ENCODE peak calls at places on chromosomes 5 and 9, in nine cellular contexts. One of them, this sample, is unnamed. For H3K9me3, the result is how much of the 10 kb centered on the place peaks cover.

GRCh38 chr5:21711854-21712752 is 1141.0 kb downstream of the CDH12 start:
- DNase-seq in MM.1S: no peak
- DNase-seq in kidney: no peak
- DNase-seq in mesenchymal stem cell: no peak
- DNase-seq in small intestine: no peak
- DNase-seq in naive thymus-derived CD4-positive, alpha-beta T cell: no peak
- DNase-seq in spleen: no peak
- DNase-seq in OCI-LY7: no peak
- DNase-seq in fibroblast of lung: no peak
- DNase-seq in this sample: no peak

GRCh38 chr5:64853777-64854176 is 85.0 kb downstream of the CWC27 start:
- DNase-seq in MM.1S: peak
- DNase-seq in mesenchymal stem cell: no peak
- DNase-seq in OCI-LY7: no peak
- DNase-seq in kidney: no peak
- DNase-seq in spleen: no peak
- DNase-seq in fibroblast of lung: no peak
- DNase-seq in small intestine: no peak
- DNase-seq in naive thymus-derived CD4-positive, alpha-beta T cell: no peak
- DNase-seq in this sample: no peak

GRCh38 chr5:135072357-135073247 is 38.6 kb upstream of the PITX1 start:
- DNase-seq in kidney: no peak
- DNase-seq in MM.1S: peak
- DNase-seq in OCI-LY7: no peak
- DNase-seq in small intestine: no peak
- DNase-seq in spleen: peak
- DNase-seq in fibroblast of lung: no peak
- DNase-seq in mesenchymal stem cell: no peak
- DNase-seq in naive thymus-derived CD4-positive, alpha-beta T cell: no peak
- DNase-seq in this sample: no peak

GRCh38 chr9:95809686-95810085 is 65.8 kb upstream of the ERCC6L2 start:
- DNase-seq in OCI-LY7: no peak
- DNase-seq in fibroblast of lung: no peak
- DNase-seq in MM.1S: no peak
- DNase-seq in small intestine: no peak
- DNase-seq in kidney: no peak
- DNase-seq in spleen: no peak
- DNase-seq in mesenchymal stem cell: peak
- DNase-seq in naive thymus-derived CD4-positive, alpha-beta T cell: no peak
- DNase-seq in this sample: no peak

GRCh38 chr9:90801507-90802289 is at the start of gene SYK:
- DNase-seq in fibroblast of lung: no peak
- DNase-seq in MM.1S: peak
- DNase-seq in spleen: peak
- DNase-seq in naive thymus-derived CD4-positive, alpha-beta T cell: no peak
- DNase-seq in kidney: peak
- DNase-seq in mesenchymal stem cell: no peak
- DNase-seq in OCI-LY7: peak
- DNase-seq in small intestine: peak
- DNase-seq in this sample: no peak

GRCh38 chr9:73548201-73548600 is 396.5 kb downstream of the ANXA1 start:
- DNase-seq in kidney: no peak
- DNase-seq in spleen: no peak
- DNase-seq in MM.1S: no peak
- DNase-seq in naive thymus-derived CD4-positive, alpha-beta T cell: no peak
- DNase-seq in OCI-LY7: no peak
- DNase-seq in small intestine: no peak
- DNase-seq in mesenchymal stem cell: peak
- DNase-seq in fibroblast of lung: no peak
- DNase-seq in this sample: no peak

GRCh38 chr9:132486706-132487350 is 76.8 kb downstream of the CFAP77 start:
- DNase-seq in fibroblast of lung: no peak
- DNase-seq in MM.1S: no peak
- DNase-seq in kidney: peak
- DNase-seq in naive thymus-derived CD4-positive, alpha-beta T cell: no peak
- DNase-seq in spleen: no peak
- DNase-seq in small intestine: no peak
- DNase-seq in OCI-LY7: no peak
- DNase-seq in mesenchymal stem cell: no peak
- DNase-seq in this sample: no peak

GRCh38 chr5:139185589-139185988 is 12.6 kb downstream of the SIL1 start:
- DNase-seq in MM.1S: peak
- DNase-seq in naive thymus-derived CD4-positive, alpha-beta T cell: no peak
- DNase-seq in fibroblast of lung: peak
- DNase-seq in OCI-LY7: no peak
- DNase-seq in small intestine: no peak
- DNase-seq in spleen: no peak
- DNase-seq in kidney: no peak
- DNase-seq in mesenchymal stem cell: peak
- DNase-seq in this sample: no peak

GRCh38 chr9:74771262-74771585 is 116.5 kb downstream of the TRPM6 start:
- DNase-seq in naive thymus-derived CD4-positive, alpha-beta T cell: no peak
- DNase-seq in MM.1S: no peak
- DNase-seq in mesenchymal stem cell: no peak
- DNase-seq in fibroblast of lung: no peak
- DNase-seq in spleen: no peak
- DNase-seq in small intestine: no peak
- DNase-seq in kidney: no peak
- DNase-seq in OCI-LY7: no peak
- DNase-seq in this sample: no peak

GRCh38 chr5:138102454-138103320 is 18.9 kb downstream of the WNT8A start:
- DNase-seq in mesenchymal stem cell: no peak
- DNase-seq in spleen: no peak
- DNase-seq in naive thymus-derived CD4-positive, alpha-beta T cell: no peak
- DNase-seq in fibroblast of lung: no peak
- DNase-seq in kidney: no peak
- DNase-seq in MM.1S: no peak
- DNase-seq in OCI-LY7: peak
- DNase-seq in small intestine: no peak
- DNase-seq in this sample: no peak

GRCh38 chr5:132831095-132831860 is 831 bp upstream of the SHROOM1 start:
- DNase-seq in naive thymus-derived CD4-positive, alpha-beta T cell: no peak
- DNase-seq in small intestine: peak
- DNase-seq in kidney: peak
- DNase-seq in spleen: no peak
- DNase-seq in OCI-LY7: no peak
- DNase-seq in MM.1S: no peak
- DNase-seq in mesenchymal stem cell: no peak
- DNase-seq in fibroblast of lung: no peak
- DNase-seq in this sample: no peak

GRCh38 chr5:117680421-117680820 is 1105.8 kb upstream of the SEMA6A start:
- DNase-seq in spleen: no peak
- DNase-seq in MM.1S: no peak
- DNase-seq in kidney: no peak
- DNase-seq in naive thymus-derived CD4-positive, alpha-beta T cell: no peak
- DNase-seq in small intestine: no peak
- DNase-seq in fibroblast of lung: no peak
- DNase-seq in OCI-LY7: no peak
- DNase-seq in mesenchymal stem cell: no peak
- DNase-seq in this sample: no peak

GRCh38 chr9:138112090-138112748 is 234.6 kb downstream of the CACNA1B start:
- DNase-seq in naive thymus-derived CD4-positive, alpha-beta T cell: no peak
- DNase-seq in spleen: peak
- DNase-seq in small intestine: no peak
- DNase-seq in mesenchymal stem cell: no peak
- DNase-seq in kidney: peak
- DNase-seq in OCI-LY7: no peak
- DNase-seq in MM.1S: no peak
- DNase-seq in fibroblast of lung: no peak
- DNase-seq in this sample: no peak

GRCh38 chr9:138116521-138116920 is 238.9 kb downstream of the CACNA1B start:
- DNase-seq in small intestine: no peak
- DNase-seq in mesenchymal stem cell: no peak
- DNase-seq in MM.1S: no peak
- DNase-seq in kidney: peak
- DNase-seq in naive thymus-derived CD4-positive, alpha-beta T cell: no peak
- DNase-seq in fibroblast of lung: no peak
- DNase-seq in spleen: no peak
- DNase-seq in OCI-LY7: no peak
- DNase-seq in this sample: no peak

GRCh38 chr9:138112791-138113600 is 235.4 kb downstream of the CACNA1B start:
- DNase-seq in spleen: no peak
- DNase-seq in mesenchymal stem cell: no peak
- DNase-seq in kidney: peak
- DNase-seq in small intestine: no peak
- DNase-seq in MM.1S: no peak
- DNase-seq in naive thymus-derived CD4-positive, alpha-beta T cell: no peak
- DNase-seq in OCI-LY7: no peak
- DNase-seq in fibroblast of lung: no peak
- DNase-seq in this sample: no peak

GRCh38 chr9:138115506-138115905 is 237.9 kb downstream of the CACNA1B start:
- DNase-seq in naive thymus-derived CD4-positive, alpha-beta T cell: no peak
- DNase-seq in small intestine: no peak
- DNase-seq in MM.1S: no peak
- DNase-seq in spleen: peak
- DNase-seq in OCI-LY7: no peak
- DNase-seq in kidney: peak
- DNase-seq in fibroblast of lung: no peak
- DNase-seq in mesenchymal stem cell: no peak
- DNase-seq in this sample: no peak

GRCh38 chr9:138114501-138115245 is 237.1 kb downstream of the CACNA1B start:
- DNase-seq in kidney: peak
- DNase-seq in mesenchymal stem cell: no peak
- DNase-seq in fibroblast of lung: no peak
- DNase-seq in small intestine: no peak
- DNase-seq in spleen: no peak
- DNase-seq in OCI-LY7: no peak
- DNase-seq in naive thymus-derived CD4-positive, alpha-beta T cell: no peak
- DNase-seq in MM.1S: no peak
- DNase-seq in this sample: no peak
- H3K9me3 ChIP-seq in kidney: under half
- H3K9me3 ChIP-seq in mesenchymal stem cell: under half
- H3K9me3 ChIP-seq in fibroblast of lung: under half
- H3K9me3 ChIP-seq in small intestine: under half
- H3K9me3 ChIP-seq in spleen: under half
- H3K9me3 ChIP-seq in OCI-LY7: under half
- H3K9me3 ChIP-seq in naive thymus-derived CD4-positive, alpha-beta T cell: under half
- H3K9me3 ChIP-seq in MM.1S: under half
- H3K9me3 ChIP-seq in this sample: under half

GRCh38 chr5:82150562-82150961 is 127.6 kb downstream of the RPS23 start:
- DNase-seq in small intestine: no peak
- DNase-seq in kidney: no peak
- DNase-seq in OCI-LY7: no peak
- DNase-seq in naive thymus-derived CD4-positive, alpha-beta T cell: no peak
- DNase-seq in MM.1S: no peak
- DNase-seq in mesenchymal stem cell: no peak
- DNase-seq in spleen: no peak
- DNase-seq in fibroblast of lung: no peak
- DNase-seq in this sample: no peak

GRCh38 chr5:82149434-82149833 is 128.7 kb downstream of the RPS23 start:
- DNase-seq in naive thymus-derived CD4-positive, alpha-beta T cell: no peak
- DNase-seq in fibroblast of lung: no peak
- DNase-seq in MM.1S: no peak
- DNase-seq in kidney: no peak
- DNase-seq in OCI-LY7: no peak
- DNase-seq in mesenchymal stem cell: no peak
- DNase-seq in small intestine: no peak
- DNase-seq in spleen: no peak
- DNase-seq in this sample: no peak

GRCh38 chr5:82151622-82152021 is 126.5 kb downstream of the RPS23 start:
- DNase-seq in fibroblast of lung: peak
- DNase-seq in mesenchymal stem cell: no peak
- DNase-seq in spleen: no peak
- DNase-seq in MM.1S: no peak
- DNase-seq in small intestine: no peak
- DNase-seq in OCI-LY7: no peak
- DNase-seq in kidney: no peak
- DNase-seq in naive thymus-derived CD4-positive, alpha-beta T cell: no peak
- DNase-seq in this sample: no peak

GRCh38 chr5:82151217-82151616 is 126.9 kb downstream of the RPS23 start:
- DNase-seq in MM.1S: no peak
- DNase-seq in kidney: no peak
- DNase-seq in spleen: no peak
- DNase-seq in small intestine: no peak
- DNase-seq in fibroblast of lung: no peak
- DNase-seq in mesenchymal stem cell: no peak
- DNase-seq in naive thymus-derived CD4-positive, alpha-beta T cell: no peak
- DNase-seq in OCI-LY7: no peak
- DNase-seq in this sample: no peak

DNA sequence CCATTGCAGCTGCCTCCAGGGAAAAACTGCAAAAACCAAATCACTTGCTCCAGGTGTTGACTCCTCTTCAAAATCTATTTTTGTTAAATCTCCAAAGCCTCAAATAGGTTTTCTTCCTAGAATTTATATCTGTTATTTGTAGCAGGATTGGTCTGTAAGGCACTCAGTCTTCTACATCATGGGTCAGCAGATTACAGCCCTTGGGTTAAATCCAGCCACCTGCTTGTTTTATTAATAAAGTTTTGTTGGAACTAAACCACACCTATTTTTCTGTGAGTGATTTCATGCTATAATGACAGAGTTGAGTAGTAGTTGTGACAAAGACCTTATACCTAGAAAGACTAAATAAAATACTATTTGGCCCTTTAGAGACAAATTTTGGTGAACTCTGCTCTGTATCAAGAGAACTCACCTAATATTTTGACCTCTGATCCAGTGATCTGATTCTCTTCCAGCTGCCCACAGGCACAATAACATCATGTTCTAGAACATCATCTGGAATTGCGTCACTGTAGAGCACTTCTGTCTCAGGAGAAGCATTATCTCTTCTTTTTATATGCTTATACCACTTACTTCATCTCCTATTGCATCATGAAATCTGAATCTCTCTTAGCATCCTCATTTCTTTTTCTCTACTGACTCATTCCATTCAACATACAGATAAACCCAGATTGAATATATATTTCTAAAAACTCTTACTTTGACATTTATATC is 130.1 kb downstream of the RPS23 start:
- DNase-seq in spleen: no peak
- DNase-seq in naive thymus-derived CD4-positive, alpha-beta T cell: no peak
- DNase-seq in mesenchymal stem cell: peak
- DNase-seq in MM.1S: no peak
- DNase-seq in kidney: no peak
- DNase-seq in fibroblast of lung: peak
- DNase-seq in OCI-LY7: no peak
- DNase-seq in small intestine: no peak
- DNase-seq in this sample: no peak
- H3K27ac ChIP-seq in spleen: no peak
- H3K27ac ChIP-seq in naive thymus-derived CD4-positive, alpha-beta T cell: no peak
- H3K27ac ChIP-seq in mesenchymal stem cell: no peak
- H3K27ac ChIP-seq in MM.1S: no peak
- H3K27ac ChIP-seq in kidney: no peak
- H3K27ac ChIP-seq in fibroblast of lung: no peak
- H3K27ac ChIP-seq in OCI-LY7: no peak
- H3K27ac ChIP-seq in small intestine: no peak
- H3K27ac ChIP-seq in this sample: no peak

GRCh38 chr5:178981381-178981780 is 13.7 kb downstream of the GRM6 start:
- DNase-seq in naive thymus-derived CD4-positive, alpha-beta T cell: no peak
- DNase-seq in small intestine: no peak
- DNase-seq in spleen: peak
- DNase-seq in kidney: no peak
- DNase-seq in OCI-LY7: no peak
- DNase-seq in MM.1S: no peak
- DNase-seq in mesenchymal stem cell: no peak
- DNase-seq in fibroblast of lung: no peak
- DNase-seq in this sample: no peak
- H3K9me3 ChIP-seq in naive thymus-derived CD4-positive, alpha-beta T cell: under half
- H3K9me3 ChIP-seq in small intestine: under half
- H3K9me3 ChIP-seq in spleen: under half
- H3K9me3 ChIP-seq in kidney: under half
- H3K9me3 ChIP-seq in OCI-LY7: under half
- H3K9me3 ChIP-seq in MM.1S: under half
- H3K9me3 ChIP-seq in mesenchymal stem cell: half or more
- H3K9me3 ChIP-seq in fibroblast of lung: under half
- H3K9me3 ChIP-seq in this sample: half or more

GRCh38 chr9:16542290-16542689 is 328.2 kb downstream of the BNC2 start:
- DNase-seq in mesenchymal stem cell: no peak
- DNase-seq in fibroblast of lung: no peak
- DNase-seq in small intestine: no peak
- DNase-seq in spleen: no peak
- DNase-seq in MM.1S: no peak
- DNase-seq in OCI-LY7: no peak
- DNase-seq in naive thymus-derived CD4-positive, alpha-beta T cell: no peak
- DNase-seq in kidney: no peak
- DNase-seq in this sample: no peak
- H3K27ac ChIP-seq in mesenchymal stem cell: no peak
- H3K27ac ChIP-seq in fibroblast of lung: no peak
- H3K27ac ChIP-seq in small intestine: no peak
- H3K27ac ChIP-seq in spleen: no peak
- H3K27ac ChIP-seq in MM.1S: no peak
- H3K27ac ChIP-seq in OCI-LY7: no peak
- H3K27ac ChIP-seq in naive thymus-derived CD4-positive, alpha-beta T cell: no peak
- H3K27ac ChIP-seq in kidney: no peak
- H3K27ac ChIP-seq in this sample: no peak